ENCODE peak calls at places on chromosomes 16 and 17, in four cellular contexts. E, H, O and U are unnamed samples.

GRCh38 chr17:44203731-44204452 is 4.2 kb upstream of the ATXN7L3 start:
- DNase-seq in H (peak), O (no peak), E (peak), U (peak)

GRCh38 chr17:49596613-49597244 is 21.1 kb downstream of the NXPH3 start:
- DNase-seq in H (no peak), O (no peak), E (no peak), U (no peak)

GRCh38 chr17:43338886-43339516 is 59.8 kb upstream of the ARL4D start:
- DNase-seq in H (peak), O (peak), E (peak), U (peak)

GRCh38 chr16:28910046-28911031 is 14.7 kb downstream of the RABEP2 start:
- DNase-seq in O (no peak), H (peak), E (peak), U (no peak)

GRCh38 chr16:57382535-57383275 is 10.4 kb downstream of the CX3CL1 start:
- DNase-seq in E (no peak), H (no peak), O (no peak), U (no peak)

GRCh38 chr17:14303343-14304221 is 2.7 kb downstream of the HS3ST3B1 start:
- DNase-seq in H (peak), E (no peak), O (no peak), U (no peak)

GRCh38 chr16:11913425-11914079 is 2.2 kb downstream of the GSPT1 start:
- DNase-seq in H (no peak), O (no peak), E (peak), U (no peak)

GRCh38 chr17:6996256-6997111 is 635 bp downstream of the ALOX12 start:
- DNase-seq in E (no peak), H (peak), O (no peak), U (no peak)

GRCh38 chr16:4945560-4946502 is 8.9 kb upstream of the PPL start:
- DNase-seq in O (no peak), H (no peak), E (peak), U (no peak)

GRCh38 chr16:70253291-70254094 is 1.8 kb upstream of the EXOSC6 start:
- DNase-seq in E (no peak), O (no peak), H (peak), U (peak)

GRCh38 chr16:81174644-81175324 is 63.7 kb upstream of the BCO1 start:
- DNase-seq in H (no peak), O (no peak), E (peak), U (no peak)

GRCh38 chr16:69115361-69115760 is 9.9 kb downstream of the HAS3 start:
- DNase-seq in O (no peak), E (no peak), H (no peak), U (no peak)

GRCh38 chr16:13403326-13403725 is 501.9 kb downstream of the SHISA9 start:
- DNase-seq in H (no peak), O (no peak), E (no peak), U (no peak)

GRCh38 chr17:65588194-65588808 is 26.9 kb upstream of the AXIN2 start:
- DNase-seq in H (peak), E (no peak), O (no peak), U (no peak)

GRCh38 chr17:49580981-49581644 is 5.4 kb downstream of the NXPH3 start:
- DNase-seq in O (no peak), E (no peak), H (no peak), U (no peak)

GRCh38 chr17:55833311-55833710 is 82.5 kb downstream of the PCTP start:
- DNase-seq in O (no peak), H (no peak), E (no peak), U (no peak)

GRCh38 chr17:11880714-11881113 is 116.6 kb downstream of the ZNF18 start:
- DNase-seq in E (peak), H (peak), O (no peak), U (peak)

GRCh38 chr16:73172621-73173312 is 124.8 kb upstream of the ZFHX3 start:
- DNase-seq in H (peak), O (no peak), E (peak), U (no peak)

GRCh38 chr16:22034503-22034902 is 26.6 kb downstream of the MOSMO start:
- DNase-seq in H (no peak), O (no peak), E (no peak), U (no peak)

GRCh38 chr17:71247455-71248015 is 873.3 kb upstream of the SOX9 start:
- DNase-seq in H (no peak), O (no peak), E (no peak), U (no peak)

GRCh38 chr17:81952792-81953228 is 5.8 kb upstream of the MYADML2 start:
- DNase-seq in O (no peak), H (no peak), E (no peak), U (no peak)

GRCh38 chr17:19309701-19310100 is 52.8 kb downstream of the B9D1 start:
- DNase-seq in O (no peak), H (no peak), E (no peak), U (no peak)

GRCh38 chr17:50210249-50211225 is 9.1 kb upstream of the COL1A1 start:
- DNase-seq in O (no peak), H (peak), E (peak), U (no peak)

GRCh38 chr17:6651483-6652452 is at the start of the genes C17orf100 and MED31:
- DNase-seq in E (peak), O (peak), H (peak), U (peak)

GRCh38 chr16:67943619-67944503 is at the start of gene LCAT:
- DNase-seq in H (no peak), O (no peak), E (no peak), U (no peak)

GRCh38 chr17:47280072-47280811 is 26.6 kb downstream of the ITGB3 start:
- DNase-seq in E (peak), H (peak), O (no peak), U (no peak)

GRCh38 chr16:11572301-11572995 is 14.3 kb downstream of the LITAF start:
- DNase-seq in E (no peak), O (peak), H (peak), U (no peak)

GRCh38 chr16:57536306-57537193 is at the start of gene CCDC102A:
- DNase-seq in E (peak), O (no peak), H (peak), U (peak)

GRCh38 chr16:51813609-51814008 is 662.5 kb upstream of the SALL1 start:
- DNase-seq in E (no peak), O (no peak), H (no peak), U (no peak)

GRCh38 chr17:43814714-43815113 is 18.2 kb downstream of the MPP3 start:
- DNase-seq in E (no peak), O (no peak), H (no peak), U (no peak)

GRCh38 chr17:74769856-74770497 is 6.2 kb downstream of the NAT9 start:
- DNase-seq in E (no peak), O (no peak), H (no peak), U (no peak)

GRCh38 chr17:16491703-16492612 is at the start of gene LRRC75A:
- DNase-seq in H (peak), O (peak), E (peak), U (peak)

GRCh38 chr16:72256398-72257048 is 84.6 kb upstream of the PMFBP1 start:
- DNase-seq in O (no peak), E (no peak), H (no peak), U (no peak)

GRCh38 chr16:57859331-57859730 is 57.0 kb upstream of the KIFC3 start:
- DNase-seq in H (peak), O (no peak), E (peak), U (no peak)